ENCODE peak calls at places on chromosomes 1 and 21, in five cellular contexts. B is heart left ventricle; M is PC-3; U is CD8-positive, alpha-beta T cell; L is mucosa of descending colon. C is an unnamed sample.

GRCh38 chr1:11134352-11135266 is 34.9 kb upstream of the EXOSC10 start:
- DNase-seq in L (no peak), B (no peak), M (peak; percentile 95), U (no peak), C (no peak)

GRCh38 chr21:26834181-26834945 is 10.8 kb downstream of the ADAMTS1 start:
- DNase-seq in M (peak; percentile 38), U (no peak), L (no peak), B (no peak), C (no peak)

GRCh38 chr1:51284487-51284954 is 45.8 kb downstream of the TTC39A start:
- DNase-seq in U (no peak), M (no peak), B (peak; percentile 50), L (no peak), C (no peak)

GRCh38 chr1:27301582-27302199 is 20.3 kb upstream of the TMEM222 start:
- DNase-seq in B (no peak), L (no peak), M (no peak), U (no peak), C (no peak)

GRCh38 chr21:26881504-26882228 is 36.5 kb upstream of the ADAMTS1 start:
- DNase-seq in U (no peak), L (no peak), B (no peak), M (peak; percentile 39), C (no peak)

GRCh38 chr1:235821361-235821981 is 45.2 kb downstream of the LYST start:
- DNase-seq in L (no peak), U (no peak), M (peak; percentile 58), B (no peak), C (no peak)

GRCh38 chr1:6652986-6653385 is 28.3 kb downstream of the THAP3 start:
- DNase-seq in L (no peak), B (no peak), M (no peak), U (no peak), C (no peak)

GRCh38 chr1:23793018-23793781 is 2.3 kb downstream of the LYPLA2 start:
- DNase-seq in L (peak; percentile 81), M (no peak), U (peak; percentile 35), B (peak; percentile 46), C (peak; percentile 87)

GRCh38 chr1:104795931-104796330 is 1046.2 kb downstream of the AMY1C start:
- DNase-seq in M (no peak), B (no peak), L (no peak), U (no peak), C (no peak)

GRCh38 chr1:221783437-221783836 is 41.5 kb upstream of the DUSP10 start:
- DNase-seq in L (no peak), M (no peak), U (no peak), B (no peak), C (no peak)

GRCh38 chr1:22789356-22789994 is 78.8 kb downstream of the EPHB2 start:
- DNase-seq in U (no peak), M (no peak), L (no peak), B (no peak), C (no peak)

GRCh38 chr1:21397813-21398188 is 42.1 kb upstream of the NBPF3 start:
- DNase-seq in U (no peak), B (no peak), M (no peak), L (no peak), C (no peak)

GRCh38 chr21:36917487-36918158 is 48.8 kb downstream of the HLCS start:
- DNase-seq in L (no peak), U (no peak), B (no peak), M (peak; percentile 87), C (no peak)

GRCh38 chr1:203629509-203630082 is 3.0 kb downstream of the ATP2B4 start:
- DNase-seq in L (peak; percentile 83), U (peak; percentile 64), M (no peak), B (peak; percentile 81), C (peak; percentile 85)

GRCh38 chr1:100361249-100362089 is 9.2 kb downstream of the CDC14A start:
- DNase-seq in U (no peak), M (no peak), L (no peak), B (no peak), C (no peak)

GRCh38 chr1:165988817-165989216 is 161.4 kb downstream of the UCK2 start:
- DNase-seq in B (no peak), U (no peak), M (no peak), L (no peak), C (no peak)
- TF ChIP-seq CTCF in B (no peak), U (no peak), M (no peak), L (no peak), C (no peak)

GRCh38 chr1:49185455-49185980 is 408.8 kb upstream of the BEND5 start:
- DNase-seq in B (no peak), L (no peak), U (no peak), M (no peak), C (no peak)

GRCh38 chr1:49183489-49183888 is 406.8 kb upstream of the BEND5 start:
- DNase-seq in L (no peak), B (no peak), M (peak; percentile 46), U (no peak), C (no peak)

DNA sequence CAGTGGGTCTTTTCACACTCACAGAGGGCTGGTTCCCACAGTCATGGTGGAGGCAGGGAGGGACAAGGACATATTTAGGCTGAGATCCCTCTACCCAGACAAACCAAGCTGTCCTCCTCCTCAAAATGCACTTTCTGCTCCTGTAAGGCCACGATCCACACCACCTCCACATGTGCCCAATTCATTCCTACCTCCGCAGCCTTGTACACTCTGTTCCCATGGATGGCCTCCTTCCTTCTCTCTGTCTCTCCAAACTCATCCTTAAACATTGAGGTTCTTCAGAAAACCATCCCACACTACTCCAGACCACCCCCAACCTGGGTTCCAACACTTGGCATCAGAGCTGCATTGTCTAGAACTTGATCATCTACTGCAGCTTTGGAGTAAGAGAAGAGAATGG is 404.3 kb upstream of the BEND5 start:
- DNase-seq in B (no peak), L (no peak), U (no peak), M (no peak), C (no peak)
- H3K9me3 ChIP-seq in B (no peaks in the 10 kb centered on the region), L (no peaks in the 10 kb centered on the region), U (no peaks in the 10 kb centered on the region), M (no peaks in the 10 kb centered on the region), C (no peaks in the 10 kb centered on the region)

GRCh38 chr1:36653850-36654249 is 171.1 kb upstream of the CSF3R start:
- DNase-seq in U (no peak), M (peak; percentile 5), L (no peak), B (no peak), C (no peak)
- TF ChIP-seq CTCF in U (no peak), M (no peak), L (no peak), B (no peak), C (no peak)

DNA sequence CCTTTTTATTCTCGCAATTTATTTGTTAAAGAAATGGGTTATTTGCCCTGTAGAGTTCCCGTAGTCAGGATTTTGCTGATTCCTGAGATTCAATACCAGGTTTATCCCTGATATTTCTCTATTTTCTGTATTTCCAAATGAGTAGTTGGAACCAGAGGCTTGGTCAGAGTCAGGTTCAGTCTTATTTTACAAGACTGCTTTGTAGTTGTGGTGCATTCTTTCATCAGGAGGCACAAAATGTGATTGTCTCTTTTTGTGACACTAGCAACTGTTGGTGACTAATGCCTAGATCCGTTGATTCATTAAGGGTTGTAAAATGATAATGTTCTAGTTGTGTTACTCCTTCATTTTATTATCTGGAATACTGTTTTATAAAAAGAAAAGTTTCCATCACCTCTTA is 95.5 kb upstream of the TPTE start:
- DNase-seq in U (no peak), L (no peak), B (no peak), M (no peak), C (no peak)
- H3K9me3 ChIP-seq in U (peaks cover 10% of the 10 kb centered on the region), L (peaks cover 79% of the 10 kb centered on the region), B (no peaks in the 10 kb centered on the region), M (peaks cover 40% of the 10 kb centered on the region), C (peaks cover 5% of the 10 kb centered on the region)

GRCh38 chr1:57422271-57423134 is 1.4 kb downstream of the DAB1 start:
- DNase-seq in M (no peak), B (peak; percentile 24), L (no peak), U (no peak), C (no peak)
- TF ChIP-seq CTCF in M (no peak), B (no peak), L (no peak), U (no peak), C (no peak)

DNA sequence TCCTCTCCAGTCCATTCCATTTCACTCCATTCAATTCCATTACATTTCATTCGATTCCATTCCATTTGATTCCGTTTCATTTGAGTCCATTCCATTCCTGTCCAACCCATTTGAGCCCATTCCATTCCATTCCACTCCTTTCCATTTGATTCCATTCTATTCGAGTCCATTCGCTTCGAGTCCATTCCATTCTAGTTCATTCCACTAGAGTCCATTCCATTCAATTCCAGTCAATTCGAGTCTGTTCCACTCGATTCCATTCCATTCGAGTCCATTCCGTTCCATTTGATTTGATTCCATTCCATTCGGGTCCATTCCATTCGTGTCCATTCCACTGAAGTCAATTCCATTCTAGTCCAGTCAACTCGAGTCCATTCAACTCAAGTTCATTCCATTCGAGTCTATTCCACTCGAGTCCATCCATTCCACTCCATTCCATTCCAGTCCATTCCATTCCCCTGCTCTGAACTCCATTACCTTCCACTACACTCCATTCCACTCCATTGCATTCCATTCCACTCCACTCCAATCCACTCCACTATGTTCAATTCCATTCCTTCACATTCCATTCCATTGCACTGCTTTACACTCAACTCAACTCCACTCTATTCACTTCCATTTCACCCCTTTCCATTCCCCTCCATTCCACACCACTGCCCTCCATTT is 2569.4 kb upstream of the TPTE start:
- DNase-seq in U (no peak), B (no peak), L (no peak), M (no peak), C (no peak)
- H3K9me3 ChIP-seq in U (peaks cover 68% of the 10 kb centered on the region), B (peaks cover 99% of the 10 kb centered on the region), L (peaks cover 99% of the 10 kb centered on the region), M (peaks cover 92% of the 10 kb centered on the region), C (peaks cover 92% of the 10 kb centered on the region)

DNA sequence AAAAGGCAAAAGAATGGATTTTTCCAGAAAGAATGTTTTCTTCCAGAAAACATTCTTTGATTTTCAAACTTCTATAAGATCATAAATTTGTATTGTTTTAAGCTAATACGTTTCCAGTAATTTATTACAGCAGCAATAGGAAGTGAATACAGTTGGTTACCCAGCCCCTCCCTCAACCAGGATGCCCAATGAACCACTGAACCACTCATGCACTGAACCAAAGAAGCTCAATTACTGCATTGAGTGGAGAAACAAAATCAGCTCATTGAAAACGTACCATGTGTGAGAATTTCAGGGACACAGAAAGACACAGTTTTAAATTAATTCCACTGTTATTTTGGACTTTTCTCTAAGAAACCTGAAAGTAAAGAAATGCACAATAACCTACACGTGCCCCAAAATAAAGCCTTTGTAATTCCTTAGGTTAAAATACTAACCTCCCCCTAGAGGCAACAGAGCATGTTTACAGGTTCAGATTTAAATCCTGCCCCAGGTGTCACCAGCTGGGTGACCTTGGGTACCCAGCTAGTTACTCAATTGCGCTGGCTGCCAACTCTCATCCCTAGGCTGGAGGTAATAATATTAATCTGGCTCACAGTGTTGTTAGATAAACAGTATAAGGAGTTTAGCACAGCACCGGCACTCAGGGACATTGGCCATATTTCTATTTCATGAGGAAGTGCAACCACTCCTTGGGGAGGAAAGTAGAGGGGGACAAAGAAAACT is 111.7 kb downstream of the NMNAT2 start:
- DNase-seq in M (peak; percentile 19), L (no peak), B (peak; percentile 44), U (no peak), C (no peak)
- TF ChIP-seq CTCF in M (peak; percentile 48), L (no peak), B (no peak), U (no peak), C (peak; percentile 26)

C was measured in upper lobe of right lung.